ENCODE peak calls at places on chromosomes 5 and 9, in five cellular contexts. One of them, this sample, is unnamed.

GRCh38 chr9:75974006-75974766 is 83.7 kb downstream of the PCSK5 start:
- DNase-seq in IMR-90: no peak
- DNase-seq in K562: no peak
- DNase-seq in HepG2: no peak
- DNase-seq in GM12878: no peak
- DNase-seq in this sample: no peak

GRCh38 chr9:69307446-69308216 is 17.4 kb upstream of the ENTREP1 start:
- DNase-seq in IMR-90: peak
- DNase-seq in K562: no peak
- DNase-seq in HepG2: no peak
- DNase-seq in GM12878: no peak
- DNase-seq in this sample: no peak

GRCh38 chr5:80594810-80595209 is 24.7 kb upstream of the ANKRD34B start:
- DNase-seq in IMR-90: no peak
- DNase-seq in K562: no peak
- DNase-seq in HepG2: no peak
- DNase-seq in GM12878: no peak
- DNase-seq in this sample: no peak

GRCh38 chr9:70616401-70617010 is 202.0 kb upstream of the KLF9 start:
- DNase-seq in IMR-90: no peak
- DNase-seq in K562: no peak
- DNase-seq in HepG2: no peak
- DNase-seq in GM12878: no peak
- DNase-seq in this sample: no peak

GRCh38 chr5:143649869-143650268 is 162.1 kb upstream of the HMHB1 start:
- DNase-seq in IMR-90: peak
- DNase-seq in K562: no peak
- DNase-seq in HepG2: no peak
- DNase-seq in GM12878: no peak
- DNase-seq in this sample: no peak

GRCh38 chr5:162325143-162325727 is 257.7 kb downstream of the GABRG2 start:
- DNase-seq in IMR-90: no peak
- DNase-seq in K562: no peak
- DNase-seq in HepG2: no peak
- DNase-seq in GM12878: no peak
- DNase-seq in this sample: no peak

GRCh38 chr5:66666778-66667177 is 70.6 kb downstream of the MAST4 start:
- DNase-seq in IMR-90: no peak
- DNase-seq in K562: no peak
- DNase-seq in HepG2: no peak
- DNase-seq in GM12878: no peak
- DNase-seq in this sample: no peak

GRCh38 chr5:41870621-41871048 is 410 bp upstream of the OXCT1 start:
- DNase-seq in IMR-90: no peak
- DNase-seq in K562: no peak
- DNase-seq in HepG2: no peak
- DNase-seq in GM12878: no peak
- DNase-seq in this sample: no peak

GRCh38 chr9:123763910-123764588 is 165.9 kb downstream of the DENND1A start:
- DNase-seq in IMR-90: peak
- DNase-seq in K562: no peak
- DNase-seq in HepG2: no peak
- DNase-seq in GM12878: no peak
- DNase-seq in this sample: no peak

GRCh38 chr9:81080900-81081299 is 608.4 kb downstream of the TLE1 start:
- DNase-seq in IMR-90: no peak
- DNase-seq in K562: no peak
- DNase-seq in HepG2: no peak
- DNase-seq in GM12878: no peak
- DNase-seq in this sample: no peak

GRCh38 chr5:647727-648126 is 35.6 kb downstream of the CEP72 start:
- DNase-seq in IMR-90: no peak
- DNase-seq in K562: no peak
- DNase-seq in HepG2: no peak
- DNase-seq in GM12878: no peak
- DNase-seq in this sample: no peak

GRCh38 chr5:1321576-1321975 is 23.3 kb downstream of the CLPTM1L start:
- DNase-seq in IMR-90: no peak
- DNase-seq in K562: no peak
- DNase-seq in HepG2: no peak
- DNase-seq in GM12878: no peak
- DNase-seq in this sample: no peak

GRCh38 chr5:149156435-149157083 is 15.3 kb downstream of the ABLIM3 start:
- DNase-seq in IMR-90: peak
- DNase-seq in K562: no peak
- DNase-seq in HepG2: no peak
- DNase-seq in GM12878: no peak
- DNase-seq in this sample: no peak

GRCh38 chr5:163916856-163917255 is 411.4 kb downstream of the MAT2B start:
- DNase-seq in IMR-90: no peak
- DNase-seq in K562: no peak
- DNase-seq in HepG2: no peak
- DNase-seq in GM12878: no peak
- DNase-seq in this sample: no peak

GRCh38 chr5:158951951-158952545 is 147.7 kb downstream of the EBF1 start:
- DNase-seq in IMR-90: no peak
- DNase-seq in K562: no peak
- DNase-seq in HepG2: no peak
- DNase-seq in GM12878: no peak
- DNase-seq in this sample: no peak

GRCh38 chr9:127336708-127337352 is 60.1 kb upstream of the SLC2A8 start:
- DNase-seq in IMR-90: peak
- DNase-seq in K562: no peak
- DNase-seq in HepG2: peak
- DNase-seq in GM12878: no peak
- DNase-seq in this sample: peak
- TF ChIP-seq SMC3 in IMR-90: no peak
- TF ChIP-seq SMC3 in K562: no peak
- TF ChIP-seq SMC3 in HepG2: no peak
- TF ChIP-seq SMC3 in GM12878: no peak
- TF ChIP-seq SMC3 in this sample: peak

GRCh38 chr5:150759334-150759583 is 442 bp upstream of the DCTN4 start:
- DNase-seq in IMR-90: no peak
- DNase-seq in K562: no peak
- DNase-seq in HepG2: no peak
- DNase-seq in GM12878: no peak
- DNase-seq in this sample: no peak

GRCh38 chr5:150762216-150762615 is 3.4 kb upstream of the DCTN4 start:
- DNase-seq in IMR-90: no peak
- DNase-seq in K562: no peak
- DNase-seq in HepG2: no peak
- DNase-seq in GM12878: no peak
- DNase-seq in this sample: no peak

GRCh38 chr5:150757087-150757649 is 1.6 kb downstream of the DCTN4 start:
- DNase-seq in IMR-90: no peak
- DNase-seq in K562: no peak
- DNase-seq in HepG2: no peak
- DNase-seq in GM12878: no peak
- DNase-seq in this sample: no peak

GRCh38 chr5:150758210-150758533 is 645 bp downstream of the DCTN4 start:
- DNase-seq in IMR-90: peak
- DNase-seq in K562: no peak
- DNase-seq in HepG2: no peak
- DNase-seq in GM12878: no peak
- DNase-seq in this sample: peak

DNA sequence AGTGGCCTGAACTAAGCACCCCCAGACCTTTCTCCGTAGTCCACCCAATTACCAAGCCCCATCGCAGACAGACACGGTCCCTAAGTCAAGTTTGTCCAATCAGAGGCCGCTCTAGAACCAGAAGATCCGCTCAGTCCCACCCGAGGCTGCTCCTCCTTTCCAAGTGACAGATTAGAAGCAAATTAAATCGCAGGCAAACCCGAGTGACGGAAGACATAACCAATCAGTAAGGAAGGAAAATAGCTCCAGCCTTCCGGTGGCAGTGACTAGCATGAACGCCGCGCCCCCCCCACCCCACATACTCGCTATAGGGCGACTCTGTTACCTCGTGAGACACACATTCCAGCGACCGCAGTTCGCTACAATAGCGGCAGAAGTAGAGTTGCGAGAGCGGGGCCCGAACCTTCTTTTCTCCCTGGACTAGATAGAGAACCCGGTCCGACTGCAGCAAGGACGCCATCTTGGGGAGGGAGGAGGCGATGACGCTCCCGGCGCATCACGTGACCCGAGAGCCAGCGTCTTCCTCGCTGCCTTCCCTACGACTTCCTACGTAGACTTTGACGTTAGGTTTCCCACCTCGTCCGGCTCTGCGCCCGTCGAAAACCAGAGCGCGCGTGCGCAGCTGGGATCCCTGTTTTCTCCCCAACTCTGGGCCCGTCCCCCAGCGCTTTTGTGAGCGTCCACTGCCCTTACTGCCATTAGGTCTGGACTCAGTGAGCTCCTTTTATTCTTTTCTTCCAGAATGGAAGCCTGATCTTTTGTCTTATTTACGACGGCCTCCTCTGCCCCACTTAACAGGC is at the start of gene DCTN4:
- DNase-seq in IMR-90: peak
- DNase-seq in K562: peak
- DNase-seq in HepG2: peak
- DNase-seq in GM12878: peak
- DNase-seq in this sample: peak
- TF ChIP-seq POLR2A in IMR-90: peak
- TF ChIP-seq POLR2A in K562: peak
- TF ChIP-seq POLR2A in HepG2: peak
- TF ChIP-seq POLR2A in GM12878: peak
- TF ChIP-seq POLR2A in this sample: peak

DNA sequence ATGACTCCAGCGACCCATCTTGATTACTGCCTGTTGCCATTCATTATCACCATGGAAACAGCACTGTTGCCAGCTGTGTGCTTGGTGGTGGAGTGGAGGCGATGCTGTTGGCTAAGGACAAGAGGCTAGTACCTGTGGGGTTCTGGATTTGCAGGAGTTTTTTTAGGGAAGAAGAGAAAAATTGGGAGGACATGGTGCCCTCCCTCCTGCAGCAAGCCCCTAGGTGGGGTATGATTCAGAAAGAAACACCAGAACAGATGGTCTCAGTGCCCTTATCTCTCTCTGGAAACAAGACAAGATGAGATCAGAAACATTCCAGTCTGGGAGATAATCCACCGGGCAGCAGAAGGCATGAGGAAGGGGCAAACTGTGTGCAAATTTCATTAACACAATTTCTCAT is 87.8 kb upstream of the TLR4 start:
- DNase-seq in IMR-90: no peak
- DNase-seq in K562: no peak
- DNase-seq in HepG2: no peak
- DNase-seq in GM12878: no peak
- DNase-seq in this sample: no peak
- TF ChIP-seq SMC3 in IMR-90: no peak
- TF ChIP-seq SMC3 in K562: no peak
- TF ChIP-seq SMC3 in HepG2: no peak
- TF ChIP-seq SMC3 in GM12878: no peak
- TF ChIP-seq SMC3 in this sample: no peak

GRCh38 chr9:128399851-128400250 is 20.8 kb upstream of the CERCAM start:
- DNase-seq in IMR-90: no peak
- DNase-seq in K562: no peak
- DNase-seq in HepG2: no peak
- DNase-seq in GM12878: no peak
- DNase-seq in this sample: no peak
- TF ChIP-seq POLR2A in IMR-90: no peak
- TF ChIP-seq POLR2A in K562: no peak
- TF ChIP-seq POLR2A in HepG2: no peak
- TF ChIP-seq POLR2A in GM12878: no peak
- TF ChIP-seq POLR2A in this sample: no peak

GRCh38 chr5:100668511-100668910 is 133.3 kb downstream of the FAM174A start:
- DNase-seq in IMR-90: peak
- DNase-seq in K562: no peak
- DNase-seq in HepG2: no peak
- DNase-seq in GM12878: no peak
- DNase-seq in this sample: no peak
- TF ChIP-seq SMC3 in IMR-90: no peak
- TF ChIP-seq SMC3 in K562: no peak
- TF ChIP-seq SMC3 in HepG2: no peak
- TF ChIP-seq SMC3 in GM12878: no peak
- TF ChIP-seq SMC3 in this sample: no peak

DNA sequence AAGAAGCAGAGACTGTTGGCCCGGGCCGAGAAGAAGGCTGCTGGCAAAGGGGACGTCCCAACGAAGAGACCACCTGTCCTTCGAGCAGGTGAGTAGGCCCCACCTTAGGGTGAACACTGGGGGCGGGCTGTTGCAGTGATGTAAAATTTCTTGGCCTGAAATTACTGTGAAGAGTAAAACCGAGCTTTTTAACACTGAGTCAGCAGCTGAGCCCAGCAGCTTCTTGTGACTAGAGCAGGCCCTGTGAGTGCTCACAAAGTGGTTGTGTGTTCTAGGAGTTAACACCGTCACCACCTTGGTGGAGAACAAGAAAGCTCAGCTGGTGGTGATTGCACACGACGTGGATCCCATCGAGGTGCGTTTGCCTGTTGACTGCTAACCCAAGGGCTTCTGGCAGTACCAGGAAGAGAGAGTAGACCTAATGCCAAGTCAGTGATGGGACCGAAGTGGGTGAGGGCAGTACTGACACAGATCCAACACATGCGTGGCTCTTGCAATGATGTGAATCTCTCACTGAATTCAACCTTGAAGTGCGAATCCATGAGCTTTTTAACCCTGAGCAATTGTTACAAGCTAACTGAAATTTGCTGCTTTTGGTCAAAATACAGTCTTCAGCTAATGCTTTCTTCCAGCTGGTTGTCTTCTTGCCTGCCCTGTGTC is 2.1 kb downstream of the RPL7A start:
- DNase-seq in IMR-90: no peak
- DNase-seq in K562: no peak
- DNase-seq in HepG2: no peak
- DNase-seq in GM12878: no peak
- DNase-seq in this sample: no peak
- TF ChIP-seq POLR2A in IMR-90: no peak
- TF ChIP-seq POLR2A in K562: peak
- TF ChIP-seq POLR2A in HepG2: no peak
- TF ChIP-seq POLR2A in GM12878: peak
- TF ChIP-seq POLR2A in this sample: no peak

GRCh38 chr9:65405253-65405652 is 120.2 kb upstream of the FOXD4L5 start:
- DNase-seq in IMR-90: no peak
- DNase-seq in K562: no peak
- DNase-seq in HepG2: no peak
- DNase-seq in GM12878: no peak
- DNase-seq in this sample: no peak
- TF ChIP-seq SMC3 in IMR-90: no peak
- TF ChIP-seq SMC3 in K562: no peak
- TF ChIP-seq SMC3 in HepG2: no peak
- TF ChIP-seq SMC3 in GM12878: no peak
- TF ChIP-seq SMC3 in this sample: no peak